ENCODE peak calls at places on chromosome 17, in seven cellular contexts. One of them, this sample, is unnamed.

GRCh38 chr17:21061158-21061835 is 18.5 kb upstream of the USP22 start:
- DNase-seq in activated naive CD8-positive, alpha-beta T cell treated with anti-CD3 and anti-CD28 coated beads for 36 hours: no peak
- DNase-seq in naive thymus-derived CD4-positive, alpha-beta T cell: no peak
- DNase-seq in NB4: no peak
- DNase-seq in NCI-H1092 treated with DMSO at 0.1 percent for 48 hours: no peak
- DNase-seq in substantia nigra: no peak
- DNase-seq in RWPE1: no peak
- DNase-seq in this sample: no peak

GRCh38 chr17:4583796-4584124 is 569 bp upstream of the SMTNL2 start:
- DNase-seq in RWPE1: no peak
- DNase-seq in NB4: no peak
- DNase-seq in NCI-H1092 treated with DMSO at 0.1 percent for 48 hours: no peak
- DNase-seq in substantia nigra: no peak
- DNase-seq in naive thymus-derived CD4-positive, alpha-beta T cell: no peak
- DNase-seq in activated naive CD8-positive, alpha-beta T cell treated with anti-CD3 and anti-CD28 coated beads for 36 hours: peak
- DNase-seq in this sample: peak

GRCh38 chr17:32971171-32971570 is 20.5 kb upstream of the SPACA3 start:
- DNase-seq in NB4: peak
- DNase-seq in substantia nigra: no peak
- DNase-seq in RWPE1: no peak
- DNase-seq in activated naive CD8-positive, alpha-beta T cell treated with anti-CD3 and anti-CD28 coated beads for 36 hours: peak
- DNase-seq in naive thymus-derived CD4-positive, alpha-beta T cell: no peak
- DNase-seq in NCI-H1092 treated with DMSO at 0.1 percent for 48 hours: no peak
- DNase-seq in this sample: no peak

GRCh38 chr17:56540791-56541190 is 52.7 kb upstream of the NOG start:
- DNase-seq in RWPE1: no peak
- DNase-seq in activated naive CD8-positive, alpha-beta T cell treated with anti-CD3 and anti-CD28 coated beads for 36 hours: no peak
- DNase-seq in naive thymus-derived CD4-positive, alpha-beta T cell: no peak
- DNase-seq in NB4: no peak
- DNase-seq in substantia nigra: no peak
- DNase-seq in NCI-H1092 treated with DMSO at 0.1 percent for 48 hours: no peak
- DNase-seq in this sample: no peak

GRCh38 chr17:73589096-73589980 is 54.9 kb downstream of the SDK2 start:
- DNase-seq in activated naive CD8-positive, alpha-beta T cell treated with anti-CD3 and anti-CD28 coated beads for 36 hours: no peak
- DNase-seq in NB4: no peak
- DNase-seq in naive thymus-derived CD4-positive, alpha-beta T cell: no peak
- DNase-seq in NCI-H1092 treated with DMSO at 0.1 percent for 48 hours: peak
- DNase-seq in RWPE1: no peak
- DNase-seq in substantia nigra: no peak
- DNase-seq in this sample: no peak

GRCh38 chr17:29640981-29641642 is 18.4 kb upstream of the CORO6 start:
- DNase-seq in substantia nigra: no peak
- DNase-seq in NB4: no peak
- DNase-seq in RWPE1: no peak
- DNase-seq in activated naive CD8-positive, alpha-beta T cell treated with anti-CD3 and anti-CD28 coated beads for 36 hours: no peak
- DNase-seq in NCI-H1092 treated with DMSO at 0.1 percent for 48 hours: no peak
- DNase-seq in naive thymus-derived CD4-positive, alpha-beta T cell: no peak
- DNase-seq in this sample: no peak

GRCh38 chr17:49848019-49848473 is at the start of gene TAC4:
- DNase-seq in naive thymus-derived CD4-positive, alpha-beta T cell: no peak
- DNase-seq in NCI-H1092 treated with DMSO at 0.1 percent for 48 hours: no peak
- DNase-seq in RWPE1: no peak
- DNase-seq in NB4: no peak
- DNase-seq in substantia nigra: no peak
- DNase-seq in activated naive CD8-positive, alpha-beta T cell treated with anti-CD3 and anti-CD28 coated beads for 36 hours: no peak
- DNase-seq in this sample: no peak

GRCh38 chr17:30380106-30380420 is 1.3 kb downstream of the CPD start:
- DNase-seq in NCI-H1092 treated with DMSO at 0.1 percent for 48 hours: no peak
- DNase-seq in substantia nigra: no peak
- DNase-seq in activated naive CD8-positive, alpha-beta T cell treated with anti-CD3 and anti-CD28 coated beads for 36 hours: no peak
- DNase-seq in NB4: peak
- DNase-seq in RWPE1: no peak
- DNase-seq in naive thymus-derived CD4-positive, alpha-beta T cell: no peak
- DNase-seq in this sample: no peak

GRCh38 chr17:69047368-69048263 is 13.1 kb downstream of the ABCA9 start:
- DNase-seq in RWPE1: peak
- DNase-seq in NCI-H1092 treated with DMSO at 0.1 percent for 48 hours: no peak
- DNase-seq in naive thymus-derived CD4-positive, alpha-beta T cell: no peak
- DNase-seq in substantia nigra: no peak
- DNase-seq in NB4: peak
- DNase-seq in activated naive CD8-positive, alpha-beta T cell treated with anti-CD3 and anti-CD28 coated beads for 36 hours: no peak
- DNase-seq in this sample: peak

GRCh38 chr17:68101992-68102758 is 66.6 kb downstream of the KPNA2 start:
- DNase-seq in substantia nigra: no peak
- DNase-seq in naive thymus-derived CD4-positive, alpha-beta T cell: peak
- DNase-seq in RWPE1: peak
- DNase-seq in NCI-H1092 treated with DMSO at 0.1 percent for 48 hours: no peak
- DNase-seq in NB4: peak
- DNase-seq in activated naive CD8-positive, alpha-beta T cell treated with anti-CD3 and anti-CD28 coated beads for 36 hours: no peak
- DNase-seq in this sample: no peak

GRCh38 chr17:38733315-38734234 is 3.4 kb downstream of the CISD3 start:
- DNase-seq in naive thymus-derived CD4-positive, alpha-beta T cell: no peak
- DNase-seq in RWPE1: no peak
- DNase-seq in activated naive CD8-positive, alpha-beta T cell treated with anti-CD3 and anti-CD28 coated beads for 36 hours: no peak
- DNase-seq in NCI-H1092 treated with DMSO at 0.1 percent for 48 hours: no peak
- DNase-seq in substantia nigra: no peak
- DNase-seq in NB4: peak
- DNase-seq in this sample: no peak

GRCh38 chr17:57957886-57958285 is 2.7 kb upstream of the CUEDC1 start:
- DNase-seq in NB4: no peak
- DNase-seq in NCI-H1092 treated with DMSO at 0.1 percent for 48 hours: no peak
- DNase-seq in substantia nigra: no peak
- DNase-seq in activated naive CD8-positive, alpha-beta T cell treated with anti-CD3 and anti-CD28 coated beads for 36 hours: no peak
- DNase-seq in RWPE1: no peak
- DNase-seq in naive thymus-derived CD4-positive, alpha-beta T cell: no peak
- DNase-seq in this sample: no peak

GRCh38 chr17:67377727-67378443 is 804 bp downstream of the PITPNC1 start:
- DNase-seq in substantia nigra: no peak
- DNase-seq in RWPE1: peak
- DNase-seq in NCI-H1092 treated with DMSO at 0.1 percent for 48 hours: peak
- DNase-seq in naive thymus-derived CD4-positive, alpha-beta T cell: no peak
- DNase-seq in activated naive CD8-positive, alpha-beta T cell treated with anti-CD3 and anti-CD28 coated beads for 36 hours: peak
- DNase-seq in NB4: peak
- DNase-seq in this sample: peak

GRCh38 chr17:7226721-7227710 is 7.3 kb downstream of the ACADVL start:
- DNase-seq in activated naive CD8-positive, alpha-beta T cell treated with anti-CD3 and anti-CD28 coated beads for 36 hours: no peak
- DNase-seq in substantia nigra: no peak
- DNase-seq in NCI-H1092 treated with DMSO at 0.1 percent for 48 hours: no peak
- DNase-seq in naive thymus-derived CD4-positive, alpha-beta T cell: no peak
- DNase-seq in RWPE1: no peak
- DNase-seq in NB4: no peak
- DNase-seq in this sample: no peak

GRCh38 chr17:3788200-3788599 is 12.8 kb downstream of the ITGAE start:
- DNase-seq in activated naive CD8-positive, alpha-beta T cell treated with anti-CD3 and anti-CD28 coated beads for 36 hours: no peak
- DNase-seq in NCI-H1092 treated with DMSO at 0.1 percent for 48 hours: no peak
- DNase-seq in substantia nigra: no peak
- DNase-seq in NB4: peak
- DNase-seq in naive thymus-derived CD4-positive, alpha-beta T cell: no peak
- DNase-seq in RWPE1: no peak
- DNase-seq in this sample: no peak

GRCh38 chr17:65430209-65430833 is 131.1 kb downstream of the AXIN2 start:
- DNase-seq in substantia nigra: no peak
- DNase-seq in activated naive CD8-positive, alpha-beta T cell treated with anti-CD3 and anti-CD28 coated beads for 36 hours: no peak
- DNase-seq in NB4: no peak
- DNase-seq in NCI-H1092 treated with DMSO at 0.1 percent for 48 hours: no peak
- DNase-seq in RWPE1: no peak
- DNase-seq in naive thymus-derived CD4-positive, alpha-beta T cell: peak
- DNase-seq in this sample: no peak

This sample was measured in cardiac muscle cell.